ENCODE peak calls at places on chromosomes 16 and 17, in four cellular contexts. One of them, this sample, is unnamed.

GRCh38 chr16:65153365-65154105 is 31.7 kb upstream of the CDH11 start:
- DNase-seq in A549: no peak
- DNase-seq in mucosa of descending colon: no peak
- DNase-seq in psoas muscle: no peak
- DNase-seq in this sample: no peak

GRCh38 chr17:4474093-4474492 is 24.6 kb upstream of the SPNS2 start:
- DNase-seq in A549: no peak
- DNase-seq in mucosa of descending colon: no peak
- DNase-seq in psoas muscle: peak; percentile 85
- DNase-seq in this sample: peak; percentile 70

GRCh38 chr17:46722662-46723285 is 95.7 kb downstream of the WNT3 start:
- DNase-seq in A549: no peak
- DNase-seq in mucosa of descending colon: no peak
- DNase-seq in psoas muscle: no peak
- DNase-seq in this sample: no peak

GRCh38 chr17:10463402-10463801 is 6.0 kb downstream of the MYH4 start:
- DNase-seq in A549: no peak
- DNase-seq in mucosa of descending colon: no peak
- DNase-seq in psoas muscle: no peak
- DNase-seq in this sample: no peak

GRCh38 chr17:44197107-44197506 is 2.6 kb downstream of the ATXN7L3 start:
- DNase-seq in A549: no peak
- DNase-seq in mucosa of descending colon: peak; percentile 57
- DNase-seq in psoas muscle: peak; percentile 48
- DNase-seq in this sample: no peak

GRCh38 chr17:8830141-8830540 is 31.0 kb upstream of the MFSD6L start:
- DNase-seq in A549: no peak
- DNase-seq in mucosa of descending colon: no peak
- DNase-seq in psoas muscle: no peak
- DNase-seq in this sample: no peak

GRCh38 chr17:5898406-5898805 is 171.8 kb upstream of the WSCD1 start:
- DNase-seq in A549: no peak
- DNase-seq in mucosa of descending colon: no peak
- DNase-seq in psoas muscle: no peak
- DNase-seq in this sample: no peak

GRCh38 chr17:49829026-49829425 is 18.8 kb downstream of the TAC4 start:
- DNase-seq in A549: no peak
- DNase-seq in mucosa of descending colon: no peak
- DNase-seq in psoas muscle: no peak
- DNase-seq in this sample: no peak

GRCh38 chr17:81551458-81552243 is 502 bp downstream of the FAAP100 start:
- DNase-seq in A549: peak; percentile 46
- DNase-seq in mucosa of descending colon: peak; percentile 68
- DNase-seq in psoas muscle: peak; percentile 64
- DNase-seq in this sample: peak; percentile 37

GRCh38 chr17:83187782-83188311 is 108.4 kb downstream of the METRNL start:
- DNase-seq in A549: no peak
- DNase-seq in mucosa of descending colon: no peak
- DNase-seq in psoas muscle: peak; percentile 3
- DNase-seq in this sample: no peak
- H3K9me3 ChIP-seq in A549: peaks cover 3% of the 10 kb centered on the region
- H3K9me3 ChIP-seq in mucosa of descending colon: no peaks in the 10 kb centered on the region
- H3K9me3 ChIP-seq in psoas muscle: no peaks in the 10 kb centered on the region
- H3K9me3 ChIP-seq in this sample: peaks cover 8% of the 10 kb centered on the region

DNA sequence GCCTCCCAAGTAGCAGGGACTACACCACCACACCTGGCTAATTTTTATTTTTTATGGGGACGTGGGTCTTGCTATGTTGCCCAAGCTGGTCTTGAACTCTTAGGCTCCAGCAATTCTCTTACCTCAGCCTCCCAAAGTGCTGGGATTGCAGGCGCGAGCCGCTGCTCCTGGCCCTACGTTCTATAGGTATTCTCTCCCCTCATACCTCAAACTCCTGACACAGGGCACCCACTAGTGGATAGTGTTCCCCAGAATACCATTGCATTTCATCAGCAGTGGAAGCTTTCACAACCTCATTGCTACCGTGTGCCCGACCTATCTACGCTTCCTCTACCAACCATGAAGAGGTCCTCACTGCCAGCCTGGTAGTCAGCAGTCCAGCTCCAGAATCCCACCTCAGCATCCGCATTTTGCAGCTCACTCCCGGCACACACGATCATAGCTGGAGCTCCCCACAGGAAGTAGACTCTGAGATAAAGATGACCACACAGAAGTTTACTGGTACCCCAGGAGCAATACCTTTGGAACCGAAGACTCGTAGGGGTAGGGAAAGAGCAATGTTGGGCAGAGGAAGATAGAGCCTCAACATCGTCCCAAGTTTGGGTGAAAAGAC is 9.3 kb downstream of the CTRB2 start:
- DNase-seq in A549: peak; percentile 17
- DNase-seq in mucosa of descending colon: no peak
- DNase-seq in psoas muscle: no peak
- DNase-seq in this sample: no peak
- H3K9me3 ChIP-seq in A549: peaks cover 9% of the 10 kb centered on the region
- H3K9me3 ChIP-seq in mucosa of descending colon: no peaks in the 10 kb centered on the region
- H3K9me3 ChIP-seq in psoas muscle: no peaks in the 10 kb centered on the region
- H3K9me3 ChIP-seq in this sample: no peaks in the 10 kb centered on the region

GRCh38 chr16:850668-851067 is 50.1 kb upstream of the GNG13 start:
- DNase-seq in A549: no peak
- DNase-seq in mucosa of descending colon: no peak
- DNase-seq in psoas muscle: no peak
- DNase-seq in this sample: no peak
- H3K9me3 ChIP-seq in A549: peaks cover 31% of the 10 kb centered on the region
- H3K9me3 ChIP-seq in mucosa of descending colon: peaks cover 5% of the 10 kb centered on the region
- H3K9me3 ChIP-seq in psoas muscle: no peaks in the 10 kb centered on the region
- H3K9me3 ChIP-seq in this sample: no peaks in the 10 kb centered on the region

GRCh38 chr17:16552637-16553045 is 16.4 kb downstream of the ZNF287 start:
- DNase-seq in A549: peak; percentile 24
- DNase-seq in mucosa of descending colon: no peak
- DNase-seq in psoas muscle: no peak
- DNase-seq in this sample: no peak
- H3K9me3 ChIP-seq in A549: peaks cover 99% of the 10 kb centered on the region
- H3K9me3 ChIP-seq in mucosa of descending colon: peaks cover 97% of the 10 kb centered on the region
- H3K9me3 ChIP-seq in psoas muscle: peaks cover 89% of the 10 kb centered on the region
- H3K9me3 ChIP-seq in this sample: peaks cover 67% of the 10 kb centered on the region

DNA sequence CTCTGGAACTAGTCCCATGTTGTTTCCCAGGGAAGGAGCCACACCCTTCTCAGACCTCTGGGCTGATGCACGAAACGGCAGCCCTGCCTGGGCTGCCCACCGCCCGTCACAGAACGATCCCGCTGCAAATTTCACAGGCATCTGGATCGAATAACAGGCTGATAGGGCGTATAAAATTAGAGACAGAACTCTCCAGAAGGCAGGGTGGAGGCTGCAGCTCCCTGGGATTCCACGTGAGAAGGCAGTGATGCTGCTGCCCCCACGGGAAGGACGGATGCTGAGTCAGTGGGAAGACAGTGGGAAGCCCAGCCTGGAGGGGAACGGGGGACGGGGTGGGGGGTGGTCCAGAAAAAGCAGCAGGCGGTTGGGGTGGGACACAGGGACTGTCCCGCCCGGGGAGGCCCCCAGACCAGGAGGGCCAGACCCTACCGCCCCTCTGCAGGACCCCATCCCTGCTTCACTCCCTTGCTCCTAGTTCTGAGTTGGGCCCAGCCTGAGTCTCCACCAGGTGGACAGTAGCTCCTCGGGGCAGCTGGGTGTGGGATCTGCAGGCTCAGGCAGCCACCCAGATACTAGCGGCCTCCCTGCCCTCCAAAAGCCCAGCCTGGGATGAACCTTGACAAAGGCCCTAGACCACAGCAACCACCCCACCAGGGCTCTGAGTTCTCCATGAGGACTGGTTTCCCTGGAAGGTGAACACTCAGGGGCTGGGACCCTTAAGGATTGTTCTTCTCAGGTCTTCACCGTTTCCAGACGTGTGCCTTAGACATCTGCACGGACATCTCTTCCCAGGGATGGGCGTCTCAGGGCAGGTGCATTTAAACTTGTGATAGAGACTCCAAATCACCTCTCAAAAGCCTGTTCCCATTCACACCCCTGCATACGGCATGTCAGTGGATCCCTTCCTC is 117.8 kb downstream of the METRNL start:
- DNase-seq in A549: no peak
- DNase-seq in mucosa of descending colon: peak; percentile 39
- DNase-seq in psoas muscle: peak; percentile 52
- DNase-seq in this sample: peak; percentile 1
- H3K9me3 ChIP-seq in A549: no peaks in the 10 kb centered on the region
- H3K9me3 ChIP-seq in mucosa of descending colon: no peaks in the 10 kb centered on the region
- H3K9me3 ChIP-seq in psoas muscle: no peaks in the 10 kb centered on the region
- H3K9me3 ChIP-seq in this sample: no peaks in the 10 kb centered on the region

DNA sequence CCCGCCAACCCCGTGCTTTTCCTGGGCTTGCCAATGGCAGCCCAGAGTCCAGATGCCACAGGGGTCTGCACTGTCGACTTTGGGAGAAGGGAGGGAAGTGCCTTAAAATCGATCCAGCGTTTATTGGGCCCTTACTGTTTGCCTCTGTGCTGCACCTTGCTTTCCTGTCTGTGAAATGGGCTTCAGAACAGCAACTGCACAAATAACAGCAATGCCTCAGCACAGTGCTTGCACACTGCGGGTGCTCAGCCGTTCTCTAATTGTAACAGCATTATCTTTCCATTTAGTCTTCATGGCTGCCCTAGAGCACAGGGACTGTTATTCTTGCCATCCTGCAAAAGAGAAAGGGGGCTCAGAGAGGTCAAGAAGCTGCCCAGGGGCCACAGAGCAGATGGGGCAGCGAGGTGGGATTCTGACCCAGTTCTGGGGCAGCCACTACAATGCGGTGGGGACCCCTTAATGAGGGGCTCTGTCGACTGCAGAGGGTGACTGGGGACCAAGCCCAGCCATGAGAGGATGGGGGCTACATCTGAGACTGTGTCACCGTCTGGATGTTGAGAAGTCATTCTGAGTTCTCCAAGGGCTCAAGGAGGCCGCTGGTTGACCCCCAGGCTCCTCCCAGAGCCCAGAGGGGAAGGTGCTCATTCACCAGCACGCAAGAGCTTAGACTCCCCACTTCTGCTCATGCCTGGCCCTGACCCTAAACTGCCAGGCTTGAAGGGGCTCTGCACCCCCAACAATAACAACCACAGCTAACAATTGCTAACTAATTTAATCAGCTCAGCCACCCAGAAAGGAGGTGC is 9.4 kb upstream of the FOXF1 start:
- DNase-seq in A549: no peak
- DNase-seq in mucosa of descending colon: no peak
- DNase-seq in psoas muscle: no peak
- DNase-seq in this sample: no peak
- H3K9me3 ChIP-seq in A549: no peaks in the 10 kb centered on the region
- H3K9me3 ChIP-seq in mucosa of descending colon: no peaks in the 10 kb centered on the region
- H3K9me3 ChIP-seq in psoas muscle: no peaks in the 10 kb centered on the region
- H3K9me3 ChIP-seq in this sample: no peaks in the 10 kb centered on the region

GRCh38 chr17:51957746-51958145 is 200.8 kb downstream of the CA10 start:
- DNase-seq in A549: no peak
- DNase-seq in mucosa of descending colon: no peak
- DNase-seq in psoas muscle: no peak
- DNase-seq in this sample: no peak

GRCh38 chr17:51961689-51962088 is 196.8 kb downstream of the CA10 start:
- DNase-seq in A549: peak; percentile 23
- DNase-seq in mucosa of descending colon: no peak
- DNase-seq in psoas muscle: peak; percentile 25
- DNase-seq in this sample: no peak
- H3K9me3 ChIP-seq in A549: peaks cover 10% of the 10 kb centered on the region
- H3K9me3 ChIP-seq in mucosa of descending colon: peaks cover 13% of the 10 kb centered on the region
- H3K9me3 ChIP-seq in psoas muscle: peaks cover 5% of the 10 kb centered on the region
- H3K9me3 ChIP-seq in this sample: no peaks in the 10 kb centered on the region

This sample was measured in gastrocnemius medialis.